ENCODE peak calls at places on chromosome 20, in four cellular contexts. X is mesendoderm, I is endothelial cell, M is amygdala. Z is an unnamed sample.

GRCh38 chr20:43138061-43138860 is 51.4 kb downstream of the PTPRT start:
- DNase-seq in M (no peak), I (no peak), X (no peak), Z (no peak)

GRCh38 chr20:12970372-12970821 is 38.4 kb upstream of the SPTLC3 start:
- DNase-seq in M (no peak), I (peak), X (peak), Z (no peak)

GRCh38 chr20:63164681-63165537 is 51.0 kb downstream of the YTHDF1 start:
- DNase-seq in X (no peak), I (no peak), M (no peak), Z (no peak)

GRCh38 chr20:48282591-48283228 is 497.4 kb upstream of the SULF2 start:
- DNase-seq in X (peak), I (no peak), M (no peak), Z (no peak)

GRCh38 chr20:50874111-50874757 is 57.0 kb downstream of the ADNP start:
- DNase-seq in M (no peak), I (no peak), X (no peak), Z (no peak)

GRCh38 chr20:62922451-62922921 is 3.8 kb downstream of the DIDO1 start:
- DNase-seq in I (no peak), M (no peak), X (no peak), Z (no peak)

GRCh38 chr20:49275634-49276033 is 2.2 kb downstream of the ZNFX1 start:
- DNase-seq in X (no peak), M (no peak), I (no peak), Z (no peak)

GRCh38 chr20:62356948-62357667 is 10.0 kb downstream of the LAMA5 start:
- DNase-seq in X (no peak), M (no peak), I (no peak), Z (no peak)

GRCh38 chr20:32458837-32459220 is 100.7 kb downstream of the ASXL1 start:
- DNase-seq in I (no peak), M (no peak), X (no peak), Z (no peak)

GRCh38 chr20:496126-496696 is 33.9 kb upstream of the TBC1D20 start:
- DNase-seq in I (no peak), M (no peak), X (no peak), Z (no peak)

GRCh38 chr20:63132715-63133471 is 83.0 kb downstream of the YTHDF1 start:
- DNase-seq in M (no peak), I (no peak), X (no peak), Z (no peak)

GRCh38 chr20:50546729-50547314 is 36.6 kb downstream of the PTPN1 start:
- DNase-seq in X (no peak), M (no peak), I (no peak), Z (no peak)

GRCh38 chr20:57037689-57038088 is 228.8 kb downstream of the BMP7 start:
- DNase-seq in I (no peak), X (no peak), M (no peak), Z (no peak)

GRCh38 chr20:58228484-58229197 is at the start of gene ANKRD60:
- DNase-seq in M (no peak), X (peak), I (peak), Z (no peak)

GRCh38 chr20:32607727-32608663 is 22.9 kb upstream of the NOL4L start:
- DNase-seq in X (no peak), M (no peak), I (no peak), Z (no peak)

Z was measured in frontal cortex.